ENCODE peak calls at places on chromosome 1, in seven cellular contexts. One of them, this sample, is unnamed.
A peak's percentile ranks its signal among the peaks of the same experiment; 100 is the strongest.

GRCh38 chr1:23369335-23370013 is at the start of gene ZNF436:
- DNase-seq in pancreas: peak; percentile 85
- DNase-seq in HL-60: no peak
- DNase-seq in cardiac muscle cell: peak; percentile 96
- DNase-seq in PC-9: no peak
- DNase-seq in A549: no peak
- DNase-seq in brain microvascular endothelial cell: peak; percentile 86
- DNase-seq in this sample: peak; percentile 66

GRCh38 chr1:165884009-165884689 is 56.7 kb downstream of the UCK2 start:
- DNase-seq in pancreas: no peak
- DNase-seq in HL-60: no peak
- DNase-seq in cardiac muscle cell: no peak
- DNase-seq in PC-9: no peak
- DNase-seq in A549: no peak
- DNase-seq in brain microvascular endothelial cell: no peak
- DNase-seq in this sample: no peak

GRCh38 chr1:27862671-27863551 is 9.4 kb upstream of the THEMIS2 start:
- DNase-seq in pancreas: peak; percentile 25
- DNase-seq in HL-60: peak; percentile 95
- DNase-seq in cardiac muscle cell: no peak
- DNase-seq in PC-9: peak; percentile 92
- DNase-seq in A549: no peak
- DNase-seq in brain microvascular endothelial cell: peak; percentile 97
- DNase-seq in this sample: peak; percentile 77

GRCh38 chr1:72482736-72483413 is 200.5 kb upstream of the NEGR1 start:
- DNase-seq in pancreas: no peak
- DNase-seq in HL-60: no peak
- DNase-seq in cardiac muscle cell: no peak
- DNase-seq in PC-9: no peak
- DNase-seq in A549: no peak
- DNase-seq in brain microvascular endothelial cell: no peak
- DNase-seq in this sample: no peak

GRCh38 chr1:6998267-6998666 is 213.0 kb downstream of the CAMTA1 start:
- DNase-seq in pancreas: no peak
- DNase-seq in HL-60: no peak
- DNase-seq in cardiac muscle cell: peak; percentile 44
- DNase-seq in PC-9: no peak
- DNase-seq in A549: peak; percentile 13
- DNase-seq in brain microvascular endothelial cell: no peak
- DNase-seq in this sample: no peak

GRCh38 chr1:60978421-60979357 is 103.7 kb upstream of the NFIA start:
- DNase-seq in pancreas: no peak
- DNase-seq in HL-60: no peak
- DNase-seq in cardiac muscle cell: peak; percentile 51
- DNase-seq in PC-9: no peak
- DNase-seq in A549: peak; percentile 21
- DNase-seq in brain microvascular endothelial cell: no peak
- DNase-seq in this sample: no peak

GRCh38 chr1:151292207-151293030 is 10.3 kb downstream of the ZNF687 start:
- DNase-seq in pancreas: no peak
- DNase-seq in HL-60: no peak
- DNase-seq in cardiac muscle cell: no peak
- DNase-seq in PC-9: peak; percentile 24
- DNase-seq in A549: no peak
- DNase-seq in brain microvascular endothelial cell: no peak
- DNase-seq in this sample: no peak

GRCh38 chr1:61253059-61253735 is 170.8 kb downstream of the NFIA start:
- DNase-seq in pancreas: no peak
- DNase-seq in HL-60: peak; percentile 86
- DNase-seq in cardiac muscle cell: peak; percentile 70
- DNase-seq in PC-9: peak; percentile 81
- DNase-seq in A549: peak; percentile 15
- DNase-seq in brain microvascular endothelial cell: peak; percentile 47
- DNase-seq in this sample: peak; percentile 74

GRCh38 chr1:234631721-234632125 is 21.7 kb upstream of the IRF2BP2 start:
- DNase-seq in pancreas: no peak
- DNase-seq in HL-60: no peak
- DNase-seq in cardiac muscle cell: no peak
- DNase-seq in PC-9: peak; percentile 97
- DNase-seq in A549: peak; percentile 53
- DNase-seq in brain microvascular endothelial cell: peak; percentile 98
- DNase-seq in this sample: no peak

GRCh38 chr1:9150582-9151290 is 21.8 kb upstream of the GPR157 start:
- DNase-seq in pancreas: no peak
- DNase-seq in HL-60: no peak
- DNase-seq in cardiac muscle cell: no peak
- DNase-seq in PC-9: no peak
- DNase-seq in A549: no peak
- DNase-seq in brain microvascular endothelial cell: no peak
- DNase-seq in this sample: no peak

GRCh38 chr1:232283864-232284263 is 346.1 kb downstream of the SIPA1L2 start:
- DNase-seq in pancreas: no peak
- DNase-seq in HL-60: no peak
- DNase-seq in cardiac muscle cell: no peak
- DNase-seq in PC-9: no peak
- DNase-seq in A549: no peak
- DNase-seq in brain microvascular endothelial cell: no peak
- DNase-seq in this sample: no peak

GRCh38 chr1:115652236-115652788 is 10.5 kb downstream of the VANGL1 start:
- DNase-seq in pancreas: no peak
- DNase-seq in HL-60: no peak
- DNase-seq in cardiac muscle cell: no peak
- DNase-seq in PC-9: no peak
- DNase-seq in A549: no peak
- DNase-seq in brain microvascular endothelial cell: no peak
- DNase-seq in this sample: no peak

GRCh38 chr1:156963621-156964020 is 43.2 kb downstream of the LRRC71 start:
- DNase-seq in pancreas: no peak
- DNase-seq in HL-60: peak; percentile 41
- DNase-seq in cardiac muscle cell: no peak
- DNase-seq in PC-9: no peak
- DNase-seq in A549: no peak
- DNase-seq in brain microvascular endothelial cell: no peak
- DNase-seq in this sample: peak; percentile 65

GRCh38 chr1:185864889-185865288 is 130.7 kb downstream of the HMCN1 start:
- DNase-seq in pancreas: no peak
- DNase-seq in HL-60: no peak
- DNase-seq in cardiac muscle cell: no peak
- DNase-seq in PC-9: no peak
- DNase-seq in A549: no peak
- DNase-seq in brain microvascular endothelial cell: peak; percentile 98
- DNase-seq in this sample: no peak

GRCh38 chr1:203325418-203326091 is 20.2 kb downstream of the BTG2 start:
- DNase-seq in pancreas: peak; percentile 81
- DNase-seq in HL-60: peak; percentile 92
- DNase-seq in cardiac muscle cell: no peak
- DNase-seq in PC-9: no peak
- DNase-seq in A549: no peak
- DNase-seq in brain microvascular endothelial cell: no peak
- DNase-seq in this sample: peak; percentile 74

GRCh38 chr1:220454155-220454777 is 73.7 kb upstream of the MARK1 start:
- DNase-seq in pancreas: no peak
- DNase-seq in HL-60: no peak
- DNase-seq in cardiac muscle cell: no peak
- DNase-seq in PC-9: no peak
- DNase-seq in A549: peak; percentile 8
- DNase-seq in brain microvascular endothelial cell: no peak
- DNase-seq in this sample: no peak

GRCh38 chr1:113552244-113552643 is 161.9 kb downstream of the MAGI3 start:
- DNase-seq in pancreas: no peak
- DNase-seq in HL-60: no peak
- DNase-seq in cardiac muscle cell: no peak
- DNase-seq in PC-9: no peak
- DNase-seq in A549: no peak
- DNase-seq in brain microvascular endothelial cell: no peak
- DNase-seq in this sample: no peak

GRCh38 chr1:241582921-241583321 is 50.7 kb downstream of the KMO start:
- DNase-seq in pancreas: no peak
- DNase-seq in HL-60: no peak
- DNase-seq in cardiac muscle cell: no peak
- DNase-seq in PC-9: no peak
- DNase-seq in A549: no peak
- DNase-seq in brain microvascular endothelial cell: no peak
- DNase-seq in this sample: no peak

GRCh38 chr1:94092210-94092613 is 28.7 kb downstream of the ABCA4 start:
- DNase-seq in pancreas: no peak
- DNase-seq in HL-60: no peak
- DNase-seq in cardiac muscle cell: no peak
- DNase-seq in PC-9: no peak
- DNase-seq in A549: no peak
- DNase-seq in brain microvascular endothelial cell: peak; percentile 99
- DNase-seq in this sample: no peak

GRCh38 chr1:206708058-206708457 is 23.4 kb downstream of the MAPKAPK2 start:
- DNase-seq in pancreas: no peak
- DNase-seq in HL-60: peak; percentile 93
- DNase-seq in cardiac muscle cell: no peak
- DNase-seq in PC-9: peak; percentile 57
- DNase-seq in A549: no peak
- DNase-seq in brain microvascular endothelial cell: no peak
- DNase-seq in this sample: no peak
- H3K4me3 ChIP-seq in pancreas: no peak overlapping the region
- H3K4me3 ChIP-seq in HL-60: no peak overlapping the region
- H3K4me3 ChIP-seq in cardiac muscle cell: no peak overlapping the region
- H3K4me3 ChIP-seq in PC-9: no peak overlapping the region
- H3K4me3 ChIP-seq in A549: no peak overlapping the region
- H3K4me3 ChIP-seq in brain microvascular endothelial cell: no peak overlapping the region
- H3K4me3 ChIP-seq in this sample: no peak overlapping the region

GRCh38 chr1:218363141-218363540 is 18.0 kb downstream of the TGFB2 start:
- DNase-seq in pancreas: no peak
- DNase-seq in HL-60: no peak
- DNase-seq in cardiac muscle cell: no peak
- DNase-seq in PC-9: peak; percentile 32
- DNase-seq in A549: no peak
- DNase-seq in brain microvascular endothelial cell: no peak
- DNase-seq in this sample: no peak

GRCh38 chr1:218357893-218358232 is 12.7 kb downstream of the TGFB2 start:
- DNase-seq in pancreas: no peak
- DNase-seq in HL-60: no peak
- DNase-seq in cardiac muscle cell: no peak
- DNase-seq in PC-9: no peak
- DNase-seq in A549: no peak
- DNase-seq in brain microvascular endothelial cell: no peak
- DNase-seq in this sample: no peak

GRCh38 chr1:218364028-218364710 is 19.0 kb downstream of the TGFB2 start:
- DNase-seq in pancreas: no peak
- DNase-seq in HL-60: no peak
- DNase-seq in cardiac muscle cell: no peak
- DNase-seq in PC-9: no peak
- DNase-seq in A549: no peak
- DNase-seq in brain microvascular endothelial cell: no peak
- DNase-seq in this sample: no peak

GRCh38 chr1:218362418-218363076 is 17.4 kb downstream of the TGFB2 start:
- DNase-seq in pancreas: no peak
- DNase-seq in HL-60: no peak
- DNase-seq in cardiac muscle cell: no peak
- DNase-seq in PC-9: peak; percentile 22
- DNase-seq in A549: no peak
- DNase-seq in brain microvascular endothelial cell: no peak
- DNase-seq in this sample: no peak

GRCh38 chr1:218361298-218362065 is 16.3 kb downstream of the TGFB2 start:
- DNase-seq in pancreas: no peak
- DNase-seq in HL-60: no peak
- DNase-seq in cardiac muscle cell: peak; percentile 57
- DNase-seq in PC-9: no peak
- DNase-seq in A549: no peak
- DNase-seq in brain microvascular endothelial cell: no peak
- DNase-seq in this sample: no peak
- TF ChIP-seq CTCF in pancreas: no peak
- TF ChIP-seq CTCF in HL-60: no peak
- TF ChIP-seq CTCF in cardiac muscle cell: peak; percentile 74
- TF ChIP-seq CTCF in PC-9: peak; percentile 52
- TF ChIP-seq CTCF in A549: peak; percentile 66
- TF ChIP-seq CTCF in brain microvascular endothelial cell: peak; percentile 78
- TF ChIP-seq CTCF in this sample: peak; percentile 46

DNA sequence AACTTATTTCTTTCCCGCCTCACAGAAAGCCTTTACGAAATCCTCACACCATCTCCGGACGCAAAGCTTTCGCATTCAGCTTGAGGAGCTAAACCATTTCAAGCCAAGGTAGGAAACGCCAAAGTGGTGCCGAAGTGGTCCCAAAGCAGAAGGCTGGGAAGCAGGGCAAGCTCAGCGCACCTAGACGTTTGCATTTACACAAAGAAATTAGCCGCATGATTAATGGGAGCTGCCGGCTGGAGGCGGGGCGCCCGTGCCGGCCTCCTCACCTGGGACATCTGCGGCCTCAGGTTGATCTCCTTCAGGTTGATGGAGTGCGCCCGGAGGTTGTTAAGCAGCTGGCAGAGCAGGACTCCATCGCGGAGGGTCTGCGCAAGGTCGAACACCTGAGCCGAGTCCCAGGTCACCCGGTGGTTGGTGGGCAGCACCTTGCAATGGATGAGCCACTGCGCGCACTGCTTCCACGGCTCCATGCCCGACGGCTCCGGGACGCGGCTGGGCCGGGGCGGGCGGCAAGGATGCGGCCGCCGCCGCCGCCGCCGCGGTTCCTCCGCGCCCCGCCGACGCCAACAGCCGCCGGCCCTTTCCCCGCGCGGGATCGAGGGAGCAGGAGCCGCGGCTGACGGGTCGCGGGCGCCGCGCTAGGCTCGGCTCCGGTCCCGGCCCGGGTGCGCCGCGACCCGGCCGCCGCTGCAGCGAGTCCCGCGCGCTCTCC is 426 bp downstream of the VAV3 start:
- DNase-seq in pancreas: peak; percentile 47
- DNase-seq in HL-60: no peak
- DNase-seq in cardiac muscle cell: no peak
- DNase-seq in PC-9: no peak
- DNase-seq in A549: no peak
- DNase-seq in brain microvascular endothelial cell: no peak
- DNase-seq in this sample: peak; percentile 46
- H3K27ac ChIP-seq in pancreas: peak overlapping the region; percentile 33
- H3K27ac ChIP-seq in HL-60: peak overlapping the region; percentile 88
- H3K27ac ChIP-seq in cardiac muscle cell: no peak overlapping the region
- H3K27ac ChIP-seq in PC-9: no peak overlapping the region
- H3K27ac ChIP-seq in A549: peak overlapping the region; percentile 71
- H3K27ac ChIP-seq in brain microvascular endothelial cell: no peak overlapping the region
- H3K27ac ChIP-seq in this sample: peak overlapping the region; percentile 82

DNA sequence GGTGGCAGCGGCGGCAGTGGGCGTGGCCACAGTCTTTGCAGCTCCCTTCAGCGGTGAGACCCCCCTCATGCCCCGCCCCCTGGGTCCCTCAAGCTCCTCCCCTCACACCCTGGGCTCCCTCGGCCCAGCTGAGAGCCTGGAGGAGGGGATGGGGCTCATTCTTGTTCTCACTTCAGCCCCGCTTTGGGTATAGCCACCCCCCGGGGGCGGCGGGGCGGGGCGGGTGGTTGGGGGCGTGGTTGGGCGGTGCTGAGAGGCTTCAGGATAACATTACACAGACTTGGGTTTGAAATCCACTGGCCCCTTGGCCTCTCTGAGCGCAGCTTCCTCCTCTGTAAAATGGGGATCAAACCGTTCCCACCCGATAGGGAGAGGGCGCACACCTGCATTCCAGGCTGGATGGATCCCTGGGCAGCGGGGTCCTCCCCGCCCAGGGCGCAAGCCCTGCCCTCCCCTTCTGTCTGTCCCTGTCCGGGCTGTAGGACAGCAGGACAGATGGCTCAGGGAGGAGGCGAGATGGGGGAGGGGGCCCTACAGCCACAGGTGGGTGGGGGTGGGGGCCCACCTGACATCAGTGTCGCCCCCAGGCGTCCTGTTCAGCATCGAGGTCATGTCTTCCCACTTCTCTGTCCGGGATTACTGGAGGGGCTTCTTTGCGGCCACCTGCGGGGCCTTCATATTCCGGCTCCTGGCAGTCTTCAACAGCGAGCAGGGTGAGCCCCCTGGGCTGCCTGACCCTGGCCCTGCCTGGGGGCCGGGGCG is 5.1 kb downstream of the CLCNKA start:
- DNase-seq in pancreas: peak; percentile 55
- DNase-seq in HL-60: no peak
- DNase-seq in cardiac muscle cell: peak; percentile 95
- DNase-seq in PC-9: no peak
- DNase-seq in A549: no peak
- DNase-seq in brain microvascular endothelial cell: no peak
- DNase-seq in this sample: no peak
- H3K4me3 ChIP-seq in pancreas: no peak overlapping the region
- H3K4me3 ChIP-seq in HL-60: no peak overlapping the region
- H3K4me3 ChIP-seq in cardiac muscle cell: peak overlapping the region; percentile 19
- H3K4me3 ChIP-seq in PC-9: no peak overlapping the region
- H3K4me3 ChIP-seq in A549: no peak overlapping the region
- H3K4me3 ChIP-seq in brain microvascular endothelial cell: no peak overlapping the region
- H3K4me3 ChIP-seq in this sample: peak overlapping the region; percentile 30